ENCODE peak calls at places on chromosomes 16 and 17, in nine cellular contexts. One of them, this sample, is unnamed.

GRCh38 chr16:75139498-75139897 is 8.8 kb upstream of the ZFP1 start:
- DNase-seq in fibroblast of the aortic adventitia: no peak
- DNase-seq in AG10803: no peak
- DNase-seq in lower leg skin: no peak
- DNase-seq in coronary artery: no peak
- DNase-seq in uterus: no peak
- DNase-seq in colonic mucosa: peak
- DNase-seq in tibial nerve: no peak
- DNase-seq in right cardiac atrium: no peak
- DNase-seq in this sample: no peak

GRCh38 chr16:35714665-35715064 is 2255.3 kb downstream of the TP53TG3F start:
- DNase-seq in uterus: no peak
- DNase-seq in colonic mucosa: no peak
- DNase-seq in lower leg skin: peak
- DNase-seq in fibroblast of the aortic adventitia: no peak
- DNase-seq in AG10803: no peak
- DNase-seq in coronary artery: no peak
- DNase-seq in tibial nerve: no peak
- DNase-seq in right cardiac atrium: no peak
- DNase-seq in this sample: no peak

GRCh38 chr17:542943-543342 is 171.7 kb downstream of the VPS53 start:
- DNase-seq in uterus: no peak
- DNase-seq in right cardiac atrium: no peak
- DNase-seq in AG10803: no peak
- DNase-seq in colonic mucosa: no peak
- DNase-seq in tibial nerve: no peak
- DNase-seq in coronary artery: no peak
- DNase-seq in lower leg skin: no peak
- DNase-seq in fibroblast of the aortic adventitia: no peak
- DNase-seq in this sample: no peak

GRCh38 chr16:49557070-49557446 is 183.5 kb downstream of the C16orf78 start:
- DNase-seq in right cardiac atrium: no peak
- DNase-seq in colonic mucosa: no peak
- DNase-seq in tibial nerve: no peak
- DNase-seq in fibroblast of the aortic adventitia: no peak
- DNase-seq in lower leg skin: no peak
- DNase-seq in uterus: no peak
- DNase-seq in coronary artery: no peak
- DNase-seq in AG10803: no peak
- DNase-seq in this sample: no peak

GRCh38 chr17:259341-259976 is 78.0 kb upstream of the DOC2B start:
- DNase-seq in lower leg skin: peak
- DNase-seq in fibroblast of the aortic adventitia: no peak
- DNase-seq in colonic mucosa: peak
- DNase-seq in tibial nerve: no peak
- DNase-seq in AG10803: no peak
- DNase-seq in right cardiac atrium: no peak
- DNase-seq in coronary artery: no peak
- DNase-seq in uterus: peak
- DNase-seq in this sample: no peak

GRCh38 chr16:14024300-14024699 is 46.8 kb upstream of the MRTFB start:
- DNase-seq in AG10803: peak
- DNase-seq in lower leg skin: peak
- DNase-seq in fibroblast of the aortic adventitia: peak
- DNase-seq in right cardiac atrium: no peak
- DNase-seq in tibial nerve: no peak
- DNase-seq in colonic mucosa: no peak
- DNase-seq in uterus: no peak
- DNase-seq in coronary artery: no peak
- DNase-seq in this sample: no peak

GRCh38 chr17:21549107-21549687 is 143.1 kb upstream of the KCNJ18 start:
- DNase-seq in colonic mucosa: no peak
- DNase-seq in coronary artery: no peak
- DNase-seq in fibroblast of the aortic adventitia: peak
- DNase-seq in lower leg skin: no peak
- DNase-seq in tibial nerve: no peak
- DNase-seq in right cardiac atrium: no peak
- DNase-seq in uterus: no peak
- DNase-seq in AG10803: peak
- DNase-seq in this sample: no peak

GRCh38 chr17:49294126-49294525 is 63.5 kb upstream of the PHOSPHO1 start:
- DNase-seq in uterus: no peak
- DNase-seq in coronary artery: no peak
- DNase-seq in tibial nerve: no peak
- DNase-seq in AG10803: no peak
- DNase-seq in lower leg skin: no peak
- DNase-seq in colonic mucosa: no peak
- DNase-seq in fibroblast of the aortic adventitia: no peak
- DNase-seq in right cardiac atrium: no peak
- DNase-seq in this sample: no peak

GRCh38 chr17:35242158-35242804 is 591 bp upstream of the SLFN5 start:
- DNase-seq in right cardiac atrium: peak
- DNase-seq in tibial nerve: peak
- DNase-seq in colonic mucosa: peak
- DNase-seq in fibroblast of the aortic adventitia: peak
- DNase-seq in coronary artery: peak
- DNase-seq in uterus: peak
- DNase-seq in AG10803: peak
- DNase-seq in lower leg skin: peak
- DNase-seq in this sample: peak

GRCh38 chr17:35242805-35243458 is at the start of gene SLFN5:
- DNase-seq in lower leg skin: peak
- DNase-seq in right cardiac atrium: peak
- DNase-seq in AG10803: peak
- DNase-seq in coronary artery: peak
- DNase-seq in fibroblast of the aortic adventitia: peak
- DNase-seq in colonic mucosa: peak
- DNase-seq in uterus: peak
- DNase-seq in tibial nerve: peak
- DNase-seq in this sample: peak

GRCh38 chr17:35244345-35245195 is 1.7 kb downstream of the SLFN5 start:
- DNase-seq in fibroblast of the aortic adventitia: peak
- DNase-seq in tibial nerve: peak
- DNase-seq in colonic mucosa: peak
- DNase-seq in lower leg skin: peak
- DNase-seq in right cardiac atrium: peak
- DNase-seq in uterus: peak
- DNase-seq in coronary artery: peak
- DNase-seq in AG10803: peak
- DNase-seq in this sample: peak

GRCh38 chr17:35243459-35244204 is 760 bp downstream of the SLFN5 start:
- DNase-seq in lower leg skin: peak
- DNase-seq in right cardiac atrium: peak
- DNase-seq in AG10803: peak
- DNase-seq in uterus: peak
- DNase-seq in colonic mucosa: peak
- DNase-seq in fibroblast of the aortic adventitia: peak
- DNase-seq in tibial nerve: peak
- DNase-seq in coronary artery: peak
- DNase-seq in this sample: peak

GRCh38 chr17:35245196-35245486 is 2.3 kb downstream of the SLFN5 start:
- DNase-seq in fibroblast of the aortic adventitia: peak
- DNase-seq in colonic mucosa: no peak
- DNase-seq in lower leg skin: no peak
- DNase-seq in tibial nerve: no peak
- DNase-seq in AG10803: peak
- DNase-seq in uterus: no peak
- DNase-seq in coronary artery: no peak
- DNase-seq in right cardiac atrium: no peak
- DNase-seq in this sample: no peak
- H3K4me3 ChIP-seq in fibroblast of the aortic adventitia: peak
- H3K4me3 ChIP-seq in colonic mucosa: no peak
- H3K4me3 ChIP-seq in lower leg skin: no peak
- H3K4me3 ChIP-seq in tibial nerve: no peak
- H3K4me3 ChIP-seq in AG10803: peak
- H3K4me3 ChIP-seq in uterus: no peak
- H3K4me3 ChIP-seq in coronary artery: peak
- H3K4me3 ChIP-seq in right cardiac atrium: no peak
- H3K4me3 ChIP-seq in this sample: no peak

GRCh38 chr16:78292726-78293380 is 193.4 kb downstream of the WWOX start:
- DNase-seq in AG10803: no peak
- DNase-seq in coronary artery: no peak
- DNase-seq in fibroblast of the aortic adventitia: no peak
- DNase-seq in colonic mucosa: peak
- DNase-seq in uterus: peak
- DNase-seq in tibial nerve: peak
- DNase-seq in lower leg skin: no peak
- DNase-seq in right cardiac atrium: no peak
- DNase-seq in this sample: no peak
- H3K4me3 ChIP-seq in AG10803: no peak
- H3K4me3 ChIP-seq in coronary artery: no peak
- H3K4me3 ChIP-seq in fibroblast of the aortic adventitia: no peak
- H3K4me3 ChIP-seq in colonic mucosa: no peak
- H3K4me3 ChIP-seq in uterus: no peak
- H3K4me3 ChIP-seq in tibial nerve: no peak
- H3K4me3 ChIP-seq in lower leg skin: no peak
- H3K4me3 ChIP-seq in right cardiac atrium: no peak
- H3K4me3 ChIP-seq in this sample: no peak

GRCh38 chr16:89202422-89203215 is 2.3 kb upstream of the SLC22A31 start:
- DNase-seq in right cardiac atrium: no peak
- DNase-seq in tibial nerve: no peak
- DNase-seq in lower leg skin: no peak
- DNase-seq in AG10803: no peak
- DNase-seq in colonic mucosa: no peak
- DNase-seq in fibroblast of the aortic adventitia: no peak
- DNase-seq in uterus: no peak
- DNase-seq in coronary artery: no peak
- DNase-seq in this sample: no peak

GRCh38 chr16:89200124-89200849 is at the start of gene SLC22A31:
- DNase-seq in lower leg skin: no peak
- DNase-seq in fibroblast of the aortic adventitia: no peak
- DNase-seq in coronary artery: no peak
- DNase-seq in AG10803: no peak
- DNase-seq in tibial nerve: no peak
- DNase-seq in uterus: no peak
- DNase-seq in colonic mucosa: no peak
- DNase-seq in right cardiac atrium: no peak
- DNase-seq in this sample: no peak

GRCh38 chr16:89199241-89200123 is 855 bp downstream of the SLC22A31 start:
- DNase-seq in coronary artery: no peak
- DNase-seq in fibroblast of the aortic adventitia: no peak
- DNase-seq in uterus: no peak
- DNase-seq in lower leg skin: no peak
- DNase-seq in AG10803: no peak
- DNase-seq in colonic mucosa: no peak
- DNase-seq in tibial nerve: no peak
- DNase-seq in right cardiac atrium: no peak
- DNase-seq in this sample: no peak

GRCh38 chr16:89200850-89201466 is 621 bp upstream of the SLC22A31 start:
- DNase-seq in uterus: no peak
- DNase-seq in tibial nerve: no peak
- DNase-seq in lower leg skin: no peak
- DNase-seq in AG10803: no peak
- DNase-seq in coronary artery: no peak
- DNase-seq in colonic mucosa: no peak
- DNase-seq in right cardiac atrium: no peak
- DNase-seq in fibroblast of the aortic adventitia: no peak
- DNase-seq in this sample: no peak

DNA sequence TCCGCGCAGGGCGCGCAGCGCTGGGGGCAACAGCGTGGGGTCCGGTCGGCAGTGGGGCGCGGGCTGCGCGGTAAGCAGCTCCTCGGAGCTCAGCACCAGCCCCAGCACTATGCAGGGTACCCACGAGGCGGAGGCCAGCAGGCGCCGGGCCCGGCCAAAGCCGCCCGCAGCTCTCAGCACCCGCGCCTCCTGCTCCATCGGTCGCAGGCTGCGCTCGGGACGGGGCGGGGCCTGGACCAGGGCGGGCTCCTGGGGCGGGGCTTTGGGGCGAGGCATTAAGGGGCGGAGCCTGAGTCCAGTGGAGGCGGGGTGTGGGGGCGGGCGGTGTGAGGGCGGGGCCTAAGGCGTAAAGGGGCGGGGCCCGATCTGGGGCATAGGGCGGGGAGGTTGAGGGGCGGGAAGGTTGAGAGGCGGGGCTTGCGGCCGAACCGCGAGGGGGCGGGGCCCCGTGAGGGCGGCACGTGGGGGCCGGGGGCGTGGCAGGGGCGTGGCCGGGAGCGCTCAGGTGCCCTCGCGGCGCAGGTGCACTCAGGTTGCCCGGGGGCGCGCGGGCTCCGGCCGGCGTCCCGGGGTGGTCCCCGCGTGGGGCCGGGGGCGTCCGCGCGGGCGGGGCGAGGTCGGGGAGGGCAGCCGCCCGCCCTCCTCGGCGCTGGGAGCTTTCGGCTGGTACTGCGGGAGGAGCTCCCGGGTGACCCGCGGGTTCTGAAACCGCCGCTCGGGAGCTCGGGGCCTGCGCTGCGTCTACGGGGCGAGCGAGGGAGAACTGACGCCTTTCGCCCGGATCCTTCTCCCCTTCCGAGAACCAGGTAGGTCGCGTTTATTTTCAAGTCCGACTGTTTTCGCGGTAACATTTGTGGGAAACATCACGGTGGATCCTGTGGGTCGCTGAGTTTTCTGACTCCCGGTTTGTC is 1.4 kb upstream of the SLC22A31 start:
- DNase-seq in coronary artery: no peak
- DNase-seq in tibial nerve: peak
- DNase-seq in fibroblast of the aortic adventitia: peak
- DNase-seq in lower leg skin: peak
- DNase-seq in AG10803: peak
- DNase-seq in colonic mucosa: peak
- DNase-seq in uterus: peak
- DNase-seq in right cardiac atrium: peak
- DNase-seq in this sample: peak
- H3K4me3 ChIP-seq in coronary artery: peak
- H3K4me3 ChIP-seq in tibial nerve: peak
- H3K4me3 ChIP-seq in fibroblast of the aortic adventitia: peak
- H3K4me3 ChIP-seq in lower leg skin: no peak
- H3K4me3 ChIP-seq in AG10803: no peak
- H3K4me3 ChIP-seq in colonic mucosa: no peak
- H3K4me3 ChIP-seq in uterus: no peak
- H3K4me3 ChIP-seq in right cardiac atrium: peak
- H3K4me3 ChIP-seq in this sample: peak

DNA sequence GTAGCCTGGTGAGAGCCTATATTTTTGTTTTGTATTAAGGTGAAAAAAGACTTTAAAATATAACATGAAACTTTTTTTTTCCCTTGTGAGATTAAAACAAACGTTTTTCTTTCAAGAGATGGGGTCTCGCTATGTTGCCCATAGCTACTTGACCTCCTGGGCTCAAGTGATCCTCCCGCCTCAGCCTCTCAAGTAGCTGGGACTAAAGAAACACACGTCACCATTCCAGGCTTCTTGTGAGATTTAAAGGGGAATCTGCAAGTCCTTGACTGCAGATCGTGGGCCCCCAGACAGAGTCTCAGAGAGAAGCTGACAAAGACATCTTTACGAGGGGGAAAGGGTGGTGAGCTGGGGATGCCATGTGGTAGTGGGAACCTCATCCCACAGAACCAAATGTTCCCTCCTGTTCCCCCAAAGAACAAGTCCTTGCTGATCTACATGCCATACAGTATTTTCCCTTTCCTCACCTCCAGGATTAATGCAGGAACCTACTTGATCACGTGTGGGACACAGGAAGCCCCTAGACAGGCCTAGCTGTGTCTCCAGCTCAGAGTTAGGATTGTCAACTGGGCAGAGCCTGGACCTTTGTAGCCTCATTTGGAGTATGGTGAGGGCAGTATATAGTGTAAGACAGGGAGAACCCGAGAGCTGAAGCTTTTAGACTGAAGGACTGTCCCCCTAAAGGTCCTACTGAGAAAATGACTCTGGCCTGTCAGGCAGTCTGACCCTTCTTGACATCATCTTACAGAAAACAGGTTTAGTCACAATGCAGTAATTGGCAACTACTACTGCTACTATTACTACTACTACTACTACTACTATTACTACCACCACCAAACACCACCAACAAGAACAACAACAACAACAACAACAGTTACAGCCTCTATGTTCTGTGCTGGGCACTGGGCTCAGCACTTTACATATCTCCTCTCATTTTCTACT is 4.1 kb downstream of the MAP3K14 start:
- DNase-seq in lower leg skin: no peak
- DNase-seq in uterus: no peak
- DNase-seq in colonic mucosa: no peak
- DNase-seq in fibroblast of the aortic adventitia: no peak
- DNase-seq in coronary artery: no peak
- DNase-seq in tibial nerve: no peak
- DNase-seq in AG10803: no peak
- DNase-seq in right cardiac atrium: no peak
- DNase-seq in this sample: no peak
- H3K4me3 ChIP-seq in lower leg skin: no peak
- H3K4me3 ChIP-seq in uterus: no peak
- H3K4me3 ChIP-seq in colonic mucosa: no peak
- H3K4me3 ChIP-seq in fibroblast of the aortic adventitia: peak
- H3K4me3 ChIP-seq in coronary artery: peak
- H3K4me3 ChIP-seq in tibial nerve: no peak
- H3K4me3 ChIP-seq in AG10803: peak
- H3K4me3 ChIP-seq in right cardiac atrium: no peak
- H3K4me3 ChIP-seq in this sample: no peak